ENCODE peak calls at places on chromosome 7, in four cellular contexts. O, D, Q and A are unnamed samples.

GRCh38 chr7:80124870-80125269 is 9.8 kb upstream of the GNAI1 start:
- DNase-seq in O (no peak), D (no peak), Q (no peak), A (no peak)

GRCh38 chr7:44286618-44287487 is 38.5 kb downstream of the CAMK2B start:
- DNase-seq in O (no peak), D (no peak), Q (no peak), A (no peak)

GRCh38 chr7:99733448-99733847 is 1.5 kb downstream of the CYP3A7 start:
- DNase-seq in O (no peak), D (no peak), Q (peak; percentile 27), A (no peak)

GRCh38 chr7:116242759-116243158 is 32.4 kb downstream of the TES start:
- DNase-seq in O (no peak), D (no peak), Q (no peak), A (no peak)

GRCh38 chr7:92715963-92716362 is 120.4 kb downstream of the CDK6 start:
- DNase-seq in O (no peak), D (no peak), Q (no peak), A (no peak)

GRCh38 chr7:146960747-146961416 is 844.3 kb downstream of the CNTNAP2 start:
- DNase-seq in O (no peak), D (no peak), Q (no peak), A (no peak)

GRCh38 chr7:101465131-101465530 is 102.5 kb downstream of the COL26A1 start:
- DNase-seq in O (no peak), D (no peak), Q (no peak), A (no peak)

GRCh38 chr7:150954986-150955518 is 23.1 kb downstream of the KCNH2 start:
- DNase-seq in O (no peak), D (no peak), Q (no peak), A (no peak)

GRCh38 chr7:45150199-45150598 is 7.4 kb upstream of the RAMP3 start:
- DNase-seq in O (no peak), D (no peak), Q (no peak), A (no peak)

GRCh38 chr7:91945476-91945875 is 4.8 kb downstream of the AKAP9 start:
- DNase-seq in O (no peak), D (no peak), Q (no peak), A (no peak)

GRCh38 chr7:74405191-74405898 is 48.4 kb upstream of the GTF2IRD1 start:
- DNase-seq in O (no peak), D (peak; percentile 62), Q (peak; percentile 84), A (no peak)

GRCh38 chr7:151815419-151815818 is 61.5 kb downstream of the PRKAG2 start:
- DNase-seq in O (no peak), D (no peak), Q (no peak), A (no peak)

GRCh38 chr7:79282051-79282694 is 171.3 kb downstream of the MAGI2 start:
- DNase-seq in O (no peak), D (no peak), Q (no peak), A (no peak)

GRCh38 chr7:77327932-77328628 is 88.1 kb downstream of the GSAP start:
- DNase-seq in O (no peak), D (no peak), Q (no peak), A (no peak)

GRCh38 chr7:18552311-18552916 is 56.9 kb downstream of the HDAC9 start:
- DNase-seq in O (no peak), D (peak; percentile 4), Q (no peak), A (no peak)

GRCh38 chr7:26992670-26993069 is 103.1 kb downstream of the HOXA1 start:
- DNase-seq in O (no peak), D (no peak), Q (no peak), A (no peak)

GRCh38 chr7:148435715-148436114 is 154.9 kb upstream of the C7orf33 start:
- DNase-seq in O (no peak), D (no peak), Q (no peak), A (no peak)

GRCh38 chr7:106140406-106141173 is 28.5 kb upstream of the SYPL1 start:
- DNase-seq in O (no peak), D (no peak), Q (no peak), A (no peak)
- TF ChIP-seq SPI1 in O (no peak), D (no peak), Q (no peak), A (no peak)

GRCh38 chr7:16563281-16564022 is 36.8 kb downstream of the LRRC72 start:
- DNase-seq in O (no peak), D (no peak), Q (no peak), A (no peak)
- TF ChIP-seq SPI1 in O (no peak), D (no peak), Q (no peak), A (no peak)

GRCh38 chr7:107122483-107122882 is 46.3 kb upstream of the HBP1 start:
- DNase-seq in O (no peak), D (no peak), Q (no peak), A (no peak)
- TF ChIP-seq SPI1 in O (no peak), D (no peak), Q (no peak), A (no peak)

GRCh38 chr7:22561356-22561755 is 61.4 kb upstream of the STEAP1B start:
- DNase-seq in O (no peak), D (no peak), Q (no peak), A (no peak)
- TF ChIP-seq SPI1 in O (no peak), D (no peak), Q (no peak), A (no peak)

GRCh38 chr7:133429371-133429770 is 176.5 kb downstream of the EXOC4 start:
- DNase-seq in O (no peak), D (no peak), Q (no peak), A (no peak)
- TF ChIP-seq SPI1 in O (no peak), D (no peak), Q (no peak), A (no peak)

DNA sequence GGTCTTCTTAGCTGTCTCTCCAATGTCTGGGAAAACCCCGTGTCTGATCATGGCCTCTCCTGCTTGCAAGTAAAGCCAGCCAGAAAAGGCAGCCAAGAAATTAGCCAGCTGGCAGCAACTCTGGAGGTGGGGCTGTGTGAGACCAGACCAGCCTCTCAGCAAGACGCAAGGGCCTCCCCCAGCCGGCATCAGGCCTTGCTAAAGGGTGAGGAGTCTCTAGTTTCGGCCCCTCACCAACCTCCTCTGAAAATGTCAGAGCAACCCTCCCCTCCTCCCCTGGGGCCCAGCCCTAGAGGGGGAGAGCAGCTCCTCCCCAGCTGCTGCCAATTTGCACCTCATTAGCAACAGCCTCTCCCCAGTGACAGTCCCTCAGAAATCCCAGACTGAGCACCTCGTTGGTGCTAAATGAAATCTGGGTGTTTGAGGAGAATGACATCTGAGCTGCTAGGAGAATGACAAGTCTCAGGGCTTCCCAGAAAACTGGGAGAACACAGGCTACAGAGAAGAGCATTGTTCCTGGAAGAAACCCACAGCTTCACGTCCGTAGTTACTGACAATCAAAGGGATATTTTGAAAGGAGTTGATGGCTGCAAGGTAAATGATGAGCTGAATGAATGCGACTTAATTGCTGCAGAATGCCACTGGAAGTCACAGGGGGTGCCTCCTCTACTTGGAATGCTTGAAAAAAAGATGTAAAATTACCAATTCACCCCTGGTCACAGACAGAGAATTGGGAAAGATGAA is 25.9 kb downstream of the DGKI start:
- DNase-seq in O (no peak), D (no peak), Q (no peak), A (no peak)
- TF ChIP-seq SPI1 in O (no peak), D (no peak), Q (no peak), A (no peak)

GRCh38 chr7:7641129-7641663 is 644 bp downstream of the UMAD1 start:
- DNase-seq in O (no peak), D (no peak), Q (peak; percentile 14), A (peak; percentile 16)

GRCh38 chr7:7639421-7639820 is 1.1 kb upstream of the UMAD1 start:
- DNase-seq in O (no peak), D (no peak), Q (no peak), A (no peak)

GRCh38 chr7:7642081-7642480 is 1.5 kb downstream of the UMAD1 start:
- DNase-seq in O (no peak), D (no peak), Q (no peak), A (no peak)

GRCh38 chr7:7640221-7641128 is at the start of gene UMAD1:
- DNase-seq in O (peak; percentile 99), D (peak; percentile 95), Q (peak; percentile 94), A (peak; percentile 64)

DNA sequence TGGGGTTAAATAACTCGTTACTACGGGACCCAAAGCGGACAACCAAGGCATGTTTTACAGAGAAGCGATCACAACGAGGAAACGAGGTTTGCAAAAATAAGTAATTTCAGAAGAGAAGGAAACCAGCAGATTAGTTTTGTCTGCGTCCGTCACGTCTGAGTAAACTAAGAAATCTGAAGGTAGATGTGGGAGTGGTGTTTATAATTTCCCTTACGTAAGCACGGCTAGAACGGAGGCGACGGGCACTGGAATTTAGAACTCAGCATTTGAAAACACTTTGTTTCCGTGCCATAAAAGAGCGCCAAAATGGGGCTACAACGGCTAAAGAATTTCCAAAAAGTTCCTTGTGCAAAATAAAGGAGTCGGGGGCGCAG is 718 bp upstream of the UMAD1 start:
- DNase-seq in O (peak; percentile 27), D (no peak), Q (peak; percentile 14), A (no peak)
- TF ChIP-seq SPI1 in O (no peak), D (no peak), Q (no peak), A (no peak)

DNA sequence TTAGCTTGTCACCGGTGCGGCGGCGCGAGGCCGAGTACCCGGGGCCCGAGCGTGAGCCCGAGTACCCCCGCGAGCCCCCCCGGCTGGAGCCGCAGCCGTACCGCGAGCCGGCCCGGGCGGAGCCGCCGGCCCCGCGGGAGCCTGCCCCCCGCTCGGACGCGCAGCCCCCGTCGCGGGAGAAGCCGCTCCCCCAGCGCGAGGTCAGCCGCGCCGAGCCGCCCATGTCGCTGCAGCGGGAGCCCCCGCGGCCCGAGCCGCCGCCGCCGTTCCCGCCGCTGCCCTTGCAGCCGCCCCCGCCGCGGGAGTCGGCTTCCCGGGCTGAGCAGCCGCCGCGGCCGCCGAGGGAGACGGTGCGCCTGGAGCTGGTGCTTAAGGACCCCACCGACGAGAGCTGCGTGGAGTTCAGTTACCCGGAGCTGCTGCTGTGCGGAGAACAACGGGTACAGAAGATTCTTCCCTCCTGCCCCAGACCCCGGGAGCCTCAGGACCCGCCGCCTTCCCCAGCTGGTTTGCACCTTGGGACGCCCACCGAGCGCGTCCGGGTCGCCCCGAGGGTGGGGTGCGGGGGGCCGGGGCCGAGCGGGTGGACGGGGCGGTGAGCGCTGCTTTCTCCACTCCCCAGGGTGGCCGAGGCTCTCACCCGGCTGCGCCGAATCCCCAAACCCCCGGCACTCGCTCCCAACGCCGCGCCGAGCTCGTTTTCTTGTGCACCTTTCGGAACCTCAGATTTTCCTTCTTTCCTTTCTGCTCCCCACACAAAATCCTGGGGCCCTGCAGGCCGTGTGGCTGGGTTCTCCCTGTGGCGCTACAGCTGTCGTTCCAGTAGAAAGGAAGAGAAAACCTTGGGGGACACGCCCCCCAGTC is 708 bp downstream of the UBN2 start:
- DNase-seq in O (no peak), D (peak; percentile 33), Q (peak; percentile 72), A (peak; percentile 41)
- TF ChIP-seq SPI1 in O (no peak), D (no peak), Q (no peak), A (no peak)

GRCh38 chr7:33886100-33886623 is 19.2 kb upstream of the BMPER start:
- DNase-seq in O (no peak), D (no peak), Q (peak; percentile 21), A (no peak)
- TF ChIP-seq SPI1 in O (no peak), D (no peak), Q (no peak), A (no peak)

GRCh38 chr7:4753610-4754432 is 21.6 kb upstream of the AP5Z1 start:
- DNase-seq in O (no peak), D (peak; percentile 28), Q (peak; percentile 84), A (peak; percentile 95)
- TF ChIP-seq SPI1 in O (no peak), D (no peak), Q (no peak), A (no peak)